ENCODE peak calls at places on chromosomes 1 and 21, in seven cellular contexts. L is NCI-H510A treated with DMSO at 0.1 percent for 48 hours; V is posterior vena cava; C is stimulated activated naive B cell treated with anti-CD40 and anti-IgM and Interleukin-4, amounts not matched to agents 10 μg/mL and 1 μg/mL and 100 μg/mL, for 72 hours; W is Panc1; O is activated CD4-positive, alpha-beta T cell treated with anti-CD3 and anti-CD28 coated beads for 24 hours; A is AG08395. F is an unnamed sample.

GRCh38 chr1:183218981-183219621 is 33.0 kb downstream of the LAMC2 start:
- DNase-seq in L (peak), V (no peak), C (no peak), W (no peak), O (no peak), A (no peak), F (peak)

GRCh38 chr1:208979776-208980175 is 603.7 kb upstream of the CAMK1G start:
- DNase-seq in L (no peak), V (no peak), C (no peak), W (no peak), O (no peak), A (no peak), F (no peak)

GRCh38 chr1:36517019-36517387 is 34.3 kb upstream of the CSF3R start:
- DNase-seq in L (no peak), V (peak), C (no peak), W (no peak), O (no peak), A (no peak), F (no peak)

GRCh38 chr1:33524586-33524985 is 52.1 kb downstream of the ZSCAN20 start:
- DNase-seq in L (no peak), V (no peak), C (no peak), W (no peak), O (no peak), A (no peak), F (no peak)

GRCh38 chr1:109425391-109425790 is 857 bp downstream of the PSMA5 start:
- DNase-seq in L (no peak), V (no peak), C (no peak), W (no peak), O (no peak), A (no peak), F (no peak)

GRCh38 chr1:228345201-228345930 is 61.3 kb downstream of the TRIM11 start:
- DNase-seq in L (no peak), V (peak), C (no peak), W (no peak), O (no peak), A (no peak), F (peak)

GRCh38 chr21:30305136-30305535 is 15.0 kb downstream of the KRTAP26-1 start:
- DNase-seq in L (no peak), V (no peak), C (no peak), W (no peak), O (no peak), A (no peak), F (no peak)

GRCh38 chr1:222171005-222171404 is 376.9 kb downstream of the HHIPL2 start:
- DNase-seq in L (peak), V (no peak), C (no peak), W (peak), O (no peak), A (peak), F (no peak)

GRCh38 chr1:151975311-151976014 is 18.2 kb downstream of the S100A10 start:
- DNase-seq in L (no peak), V (no peak), C (no peak), W (no peak), O (no peak), A (no peak), F (no peak)

GRCh38 chr21:25107708-25108107 is 499.6 kb downstream of the MRPL39 start:
- DNase-seq in L (no peak), V (no peak), C (no peak), W (no peak), O (no peak), A (peak), F (no peak)

GRCh38 chr1:53145942-53146708 is 3.7 kb upstream of the SLC1A7 start:
- DNase-seq in L (no peak), V (peak), C (no peak), W (no peak), O (no peak), A (peak), F (no peak)

GRCh38 chr1:215475719-215476525 is 91.2 kb upstream of the KCTD3 start:
- DNase-seq in L (no peak), V (no peak), C (no peak), W (no peak), O (no peak), A (peak), F (no peak)

GRCh38 chr1:30692201-30692947 is 31.0 kb downstream of the MATN1 start:
- DNase-seq in L (no peak), V (peak), C (no peak), W (no peak), O (no peak), A (no peak), F (no peak)

GRCh38 chr1:212512731-212513559 is 80.2 kb downstream of the NENF start:
- DNase-seq in L (no peak), V (no peak), C (no peak), W (no peak), O (no peak), A (no peak), F (no peak)